ENCODE peak calls at places on chromosomes 2 and 18, in ten cellular contexts. One of them, this sample, is unnamed.

GRCh38 chr18:67845035-67845434 is 328.5 kb upstream of the DSEL start:
- DNase-seq in neural progenitor cell: no peak
- DNase-seq in astrocyte: no peak
- DNase-seq in lower lobe of right lung: no peak
- DNase-seq in BJ: no peak
- DNase-seq in keratinocyte: no peak
- DNase-seq in tibial nerve: no peak
- DNase-seq in upper lobe of right lung: no peak
- DNase-seq in pancreas: no peak
- DNase-seq in mammary epithelial cell: peak; percentile 13
- DNase-seq in this sample: no peak

GRCh38 chr2:139122711-139123158 is 342.5 kb upstream of the NXPH2 start:
- DNase-seq in mammary epithelial cell: peak; percentile 74
- DNase-seq in lower lobe of right lung: no peak
- DNase-seq in neural progenitor cell: no peak
- DNase-seq in upper lobe of right lung: no peak
- DNase-seq in pancreas: no peak
- DNase-seq in tibial nerve: no peak
- DNase-seq in BJ: no peak
- DNase-seq in keratinocyte: peak; percentile 45
- DNase-seq in astrocyte: peak; percentile 92
- DNase-seq in this sample: no peak

GRCh38 chr2:24722141-24722790 is 70.9 kb downstream of the PTRHD1 start:
- DNase-seq in astrocyte: no peak
- DNase-seq in pancreas: no peak
- DNase-seq in neural progenitor cell: no peak
- DNase-seq in lower lobe of right lung: no peak
- DNase-seq in tibial nerve: no peak
- DNase-seq in mammary epithelial cell: no peak
- DNase-seq in upper lobe of right lung: no peak
- DNase-seq in BJ: no peak
- DNase-seq in keratinocyte: no peak
- DNase-seq in this sample: no peak

GRCh38 chr2:199015072-199015471 is 442.7 kb downstream of the SATB2 start:
- DNase-seq in astrocyte: no peak
- DNase-seq in pancreas: no peak
- DNase-seq in keratinocyte: no peak
- DNase-seq in lower lobe of right lung: no peak
- DNase-seq in neural progenitor cell: no peak
- DNase-seq in upper lobe of right lung: no peak
- DNase-seq in BJ: no peak
- DNase-seq in tibial nerve: no peak
- DNase-seq in mammary epithelial cell: no peak
- DNase-seq in this sample: no peak

GRCh38 chr2:238968616-238969394 is 120.9 kb downstream of the TWIST2 start:
- DNase-seq in keratinocyte: no peak
- DNase-seq in lower lobe of right lung: no peak
- DNase-seq in upper lobe of right lung: no peak
- DNase-seq in neural progenitor cell: no peak
- DNase-seq in astrocyte: no peak
- DNase-seq in mammary epithelial cell: no peak
- DNase-seq in tibial nerve: no peak
- DNase-seq in BJ: no peak
- DNase-seq in pancreas: no peak
- DNase-seq in this sample: peak; percentile 29

GRCh38 chr2:239192456-239192855 is 208.4 kb downstream of the HDAC4 start:
- DNase-seq in BJ: no peak
- DNase-seq in astrocyte: no peak
- DNase-seq in keratinocyte: no peak
- DNase-seq in mammary epithelial cell: no peak
- DNase-seq in tibial nerve: no peak
- DNase-seq in upper lobe of right lung: peak; percentile 40
- DNase-seq in lower lobe of right lung: no peak
- DNase-seq in neural progenitor cell: no peak
- DNase-seq in pancreas: no peak
- DNase-seq in this sample: no peak

GRCh38 chr2:29281086-29281485 is 165.9 kb downstream of the CLIP4 start:
- DNase-seq in astrocyte: no peak
- DNase-seq in tibial nerve: no peak
- DNase-seq in neural progenitor cell: no peak
- DNase-seq in mammary epithelial cell: no peak
- DNase-seq in upper lobe of right lung: peak; percentile 15
- DNase-seq in BJ: no peak
- DNase-seq in pancreas: no peak
- DNase-seq in lower lobe of right lung: no peak
- DNase-seq in keratinocyte: no peak
- DNase-seq in this sample: no peak

GRCh38 chr2:180077295-180077906 is 70.3 kb upstream of the CWC22 start:
- DNase-seq in keratinocyte: no peak
- DNase-seq in mammary epithelial cell: peak; percentile 6
- DNase-seq in BJ: peak; percentile 4
- DNase-seq in pancreas: no peak
- DNase-seq in lower lobe of right lung: no peak
- DNase-seq in tibial nerve: no peak
- DNase-seq in neural progenitor cell: peak; percentile 17
- DNase-seq in astrocyte: peak; percentile 18
- DNase-seq in upper lobe of right lung: no peak
- DNase-seq in this sample: peak; percentile 6

GRCh38 chr2:235598842-235599531 is 105.1 kb downstream of the AGAP1 start:
- DNase-seq in astrocyte: no peak
- DNase-seq in neural progenitor cell: no peak
- DNase-seq in BJ: no peak
- DNase-seq in tibial nerve: no peak
- DNase-seq in upper lobe of right lung: no peak
- DNase-seq in lower lobe of right lung: no peak
- DNase-seq in mammary epithelial cell: no peak
- DNase-seq in keratinocyte: no peak
- DNase-seq in pancreas: no peak
- DNase-seq in this sample: no peak

GRCh38 chr2:150207979-150208378 is 279.5 kb downstream of the RND3 start:
- DNase-seq in tibial nerve: no peak
- DNase-seq in pancreas: no peak
- DNase-seq in keratinocyte: no peak
- DNase-seq in BJ: no peak
- DNase-seq in astrocyte: no peak
- DNase-seq in mammary epithelial cell: no peak
- DNase-seq in neural progenitor cell: no peak
- DNase-seq in lower lobe of right lung: no peak
- DNase-seq in upper lobe of right lung: no peak
- DNase-seq in this sample: no peak

GRCh38 chr18:48589797-48590519 is 51.1 kb downstream of the CTIF start:
- DNase-seq in tibial nerve: peak; percentile 18
- DNase-seq in pancreas: peak; percentile 51
- DNase-seq in lower lobe of right lung: no peak
- DNase-seq in BJ: no peak
- DNase-seq in astrocyte: no peak
- DNase-seq in upper lobe of right lung: no peak
- DNase-seq in neural progenitor cell: no peak
- DNase-seq in keratinocyte: no peak
- DNase-seq in mammary epithelial cell: no peak
- DNase-seq in this sample: no peak

GRCh38 chr2:17578466-17578928 is 38.0 kb downstream of the VSNL1 start:
- DNase-seq in pancreas: no peak
- DNase-seq in neural progenitor cell: no peak
- DNase-seq in upper lobe of right lung: no peak
- DNase-seq in BJ: no peak
- DNase-seq in lower lobe of right lung: no peak
- DNase-seq in mammary epithelial cell: no peak
- DNase-seq in keratinocyte: no peak
- DNase-seq in astrocyte: no peak
- DNase-seq in tibial nerve: no peak
- DNase-seq in this sample: no peak

GRCh38 chr18:13137939-13138821 is 80.4 kb upstream of the LDLRAD4 start:
- DNase-seq in pancreas: no peak
- DNase-seq in tibial nerve: no peak
- DNase-seq in lower lobe of right lung: peak; percentile 80
- DNase-seq in neural progenitor cell: no peak
- DNase-seq in astrocyte: no peak
- DNase-seq in keratinocyte: no peak
- DNase-seq in BJ: no peak
- DNase-seq in upper lobe of right lung: peak; percentile 77
- DNase-seq in mammary epithelial cell: no peak
- DNase-seq in this sample: no peak
- H3K4me3 ChIP-seq in pancreas: no peak overlapping the region
- H3K4me3 ChIP-seq in tibial nerve: peak overlapping the region; percentile 64
- H3K4me3 ChIP-seq in lower lobe of right lung: peak overlapping the region; percentile 77
- H3K4me3 ChIP-seq in neural progenitor cell: no peak overlapping the region
- H3K4me3 ChIP-seq in astrocyte: no peak overlapping the region
- H3K4me3 ChIP-seq in keratinocyte: no peak overlapping the region
- H3K4me3 ChIP-seq in BJ: no peak overlapping the region
- H3K4me3 ChIP-seq in upper lobe of right lung: peak overlapping the region; percentile 68
- H3K4me3 ChIP-seq in mammary epithelial cell: no peak overlapping the region
- H3K4me3 ChIP-seq in this sample: no peak overlapping the region

GRCh38 chr2:1873343-1873742 is 129.0 kb upstream of the PXDN start:
- DNase-seq in tibial nerve: no peak
- DNase-seq in keratinocyte: no peak
- DNase-seq in pancreas: no peak
- DNase-seq in lower lobe of right lung: no peak
- DNase-seq in mammary epithelial cell: no peak
- DNase-seq in upper lobe of right lung: no peak
- DNase-seq in neural progenitor cell: no peak
- DNase-seq in astrocyte: no peak
- DNase-seq in BJ: no peak
- DNase-seq in this sample: no peak

GRCh38 chr2:1876352-1876751 is 132.0 kb upstream of the PXDN start:
- DNase-seq in lower lobe of right lung: no peak
- DNase-seq in pancreas: no peak
- DNase-seq in upper lobe of right lung: no peak
- DNase-seq in neural progenitor cell: no peak
- DNase-seq in BJ: no peak
- DNase-seq in tibial nerve: no peak
- DNase-seq in astrocyte: no peak
- DNase-seq in keratinocyte: no peak
- DNase-seq in mammary epithelial cell: no peak
- DNase-seq in this sample: no peak

GRCh38 chr2:1872602-1873183 is 128.4 kb upstream of the PXDN start:
- DNase-seq in lower lobe of right lung: no peak
- DNase-seq in upper lobe of right lung: no peak
- DNase-seq in astrocyte: no peak
- DNase-seq in keratinocyte: no peak
- DNase-seq in BJ: no peak
- DNase-seq in mammary epithelial cell: no peak
- DNase-seq in pancreas: no peak
- DNase-seq in neural progenitor cell: no peak
- DNase-seq in tibial nerve: no peak
- DNase-seq in this sample: peak; percentile 41

GRCh38 chr2:1874950-1875349 is 130.6 kb upstream of the PXDN start:
- DNase-seq in neural progenitor cell: no peak
- DNase-seq in pancreas: no peak
- DNase-seq in lower lobe of right lung: no peak
- DNase-seq in upper lobe of right lung: no peak
- DNase-seq in BJ: no peak
- DNase-seq in astrocyte: no peak
- DNase-seq in keratinocyte: no peak
- DNase-seq in tibial nerve: no peak
- DNase-seq in mammary epithelial cell: no peak
- DNase-seq in this sample: no peak

DNA sequence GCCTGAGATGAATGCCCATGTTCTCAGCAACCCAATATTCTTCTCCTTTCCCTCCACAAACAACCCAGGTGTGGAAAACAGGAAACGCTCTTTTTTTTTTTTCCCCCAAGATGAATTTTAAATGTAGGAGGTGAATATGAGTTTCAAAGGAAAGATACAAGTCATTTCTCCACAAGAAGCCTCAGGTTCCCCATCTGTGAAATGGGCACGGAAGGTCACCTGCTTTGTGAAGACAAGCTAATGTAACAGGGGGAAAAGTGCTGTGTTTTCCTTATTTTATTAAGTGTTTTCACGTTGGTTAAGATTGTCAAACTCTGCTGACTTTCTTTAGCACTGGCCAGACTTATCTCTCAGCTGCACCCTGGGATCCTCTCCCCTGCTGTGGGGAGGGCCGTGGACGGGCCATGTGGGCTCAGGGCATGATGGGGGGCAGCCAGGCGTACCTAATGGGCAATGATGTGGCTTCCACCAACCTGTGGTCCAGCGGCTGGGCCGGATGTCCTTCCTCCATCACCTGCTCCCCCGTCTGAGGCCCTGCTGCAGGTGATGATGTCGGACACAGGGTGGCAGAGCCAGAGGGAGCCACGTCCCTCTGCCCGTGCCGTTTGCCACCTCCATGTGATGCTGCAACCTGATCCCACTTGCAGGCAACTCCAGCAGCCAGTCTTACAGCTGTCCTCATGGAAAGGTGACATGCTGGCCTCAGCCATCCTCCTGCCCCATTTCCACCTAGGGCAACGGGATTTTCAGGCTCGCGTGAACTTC is 130.0 kb upstream of the PXDN start:
- DNase-seq in BJ: no peak
- DNase-seq in mammary epithelial cell: no peak
- DNase-seq in upper lobe of right lung: no peak
- DNase-seq in keratinocyte: no peak
- DNase-seq in astrocyte: no peak
- DNase-seq in neural progenitor cell: no peak
- DNase-seq in pancreas: no peak
- DNase-seq in lower lobe of right lung: no peak
- DNase-seq in tibial nerve: no peak
- DNase-seq in this sample: peak; percentile 47
- H3K27me3 ChIP-seq in BJ: no peaks in the 10 kb centered on the region
- H3K27me3 ChIP-seq in mammary epithelial cell: no peaks in the 10 kb centered on the region
- H3K27me3 ChIP-seq in upper lobe of right lung: peaks cover 9% of the 10 kb centered on the region
- H3K27me3 ChIP-seq in keratinocyte: no peaks in the 10 kb centered on the region
- H3K27me3 ChIP-seq in astrocyte: no peaks in the 10 kb centered on the region
- H3K27me3 ChIP-seq in neural progenitor cell: peaks cover 64% of the 10 kb centered on the region
- H3K27me3 ChIP-seq in pancreas: peaks cover 14% of the 10 kb centered on the region
- H3K27me3 ChIP-seq in lower lobe of right lung: peaks cover 5% of the 10 kb centered on the region
- H3K27me3 ChIP-seq in tibial nerve: no peaks in the 10 kb centered on the region
- H3K27me3 ChIP-seq in this sample: peaks cover 1% of the 10 kb centered on the region

DNA sequence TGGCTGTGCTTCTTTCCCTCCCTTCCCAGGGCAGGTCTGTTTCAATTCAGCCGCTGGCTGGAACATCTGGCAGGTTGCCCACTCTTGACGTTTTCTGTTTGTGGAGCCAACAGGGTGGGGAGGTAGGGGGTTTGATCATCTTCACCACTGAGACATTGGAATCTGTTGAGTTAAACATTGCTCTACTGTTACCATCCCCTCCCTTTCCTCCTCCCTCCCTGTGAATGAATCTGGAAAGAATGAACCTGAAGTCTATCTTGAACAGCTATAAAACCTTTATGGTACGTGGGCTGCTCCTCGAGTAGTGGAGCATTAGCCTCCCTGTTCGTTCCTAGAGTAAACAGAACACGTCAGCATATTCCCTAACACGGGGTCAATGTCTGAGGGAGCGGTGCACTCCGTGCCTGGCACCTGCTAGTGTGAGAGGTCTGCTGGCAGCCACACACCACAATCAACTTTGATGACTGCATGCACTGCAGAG is 249.9 kb upstream of the RBBP8 start:
- DNase-seq in lower lobe of right lung: no peak
- DNase-seq in astrocyte: peak; percentile 96
- DNase-seq in mammary epithelial cell: peak; percentile 13
- DNase-seq in keratinocyte: no peak
- DNase-seq in BJ: peak; percentile 79
- DNase-seq in tibial nerve: no peak
- DNase-seq in pancreas: peak; percentile 86
- DNase-seq in upper lobe of right lung: no peak
- DNase-seq in neural progenitor cell: no peak
- DNase-seq in this sample: no peak
- H3K4me3 ChIP-seq in lower lobe of right lung: no peak overlapping the region
- H3K4me3 ChIP-seq in astrocyte: no peak overlapping the region
- H3K4me3 ChIP-seq in mammary epithelial cell: no peak overlapping the region
- H3K4me3 ChIP-seq in keratinocyte: no peak overlapping the region
- H3K4me3 ChIP-seq in BJ: no peak overlapping the region
- H3K4me3 ChIP-seq in tibial nerve: no peak overlapping the region
- H3K4me3 ChIP-seq in pancreas: no peak overlapping the region
- H3K4me3 ChIP-seq in upper lobe of right lung: no peak overlapping the region
- H3K4me3 ChIP-seq in neural progenitor cell: no peak overlapping the region
- H3K4me3 ChIP-seq in this sample: no peak overlapping the region

GRCh38 chr2:230162981-230163380 is 56.8 kb downstream of the SP110 start:
- DNase-seq in mammary epithelial cell: no peak
- DNase-seq in lower lobe of right lung: no peak
- DNase-seq in pancreas: no peak
- DNase-seq in astrocyte: no peak
- DNase-seq in tibial nerve: no peak
- DNase-seq in keratinocyte: no peak
- DNase-seq in upper lobe of right lung: no peak
- DNase-seq in neural progenitor cell: no peak
- DNase-seq in BJ: no peak
- DNase-seq in this sample: no peak
- H3K27me3 ChIP-seq in mammary epithelial cell: no peaks in the 10 kb centered on the region
- H3K27me3 ChIP-seq in lower lobe of right lung: no peaks in the 10 kb centered on the region
- H3K27me3 ChIP-seq in pancreas: no peaks in the 10 kb centered on the region
- H3K27me3 ChIP-seq in astrocyte: no peaks in the 10 kb centered on the region
- H3K27me3 ChIP-seq in tibial nerve: no peaks in the 10 kb centered on the region
- H3K27me3 ChIP-seq in keratinocyte: no peaks in the 10 kb centered on the region
- H3K27me3 ChIP-seq in upper lobe of right lung: no peaks in the 10 kb centered on the region
- H3K27me3 ChIP-seq in neural progenitor cell: no peaks in the 10 kb centered on the region
- H3K27me3 ChIP-seq in BJ: no peaks in the 10 kb centered on the region
- H3K27me3 ChIP-seq in this sample: no peaks in the 10 kb centered on the region

This sample was measured in H7.